ENCODE peak calls at places on chromosomes 4 and X, in six cellular contexts. One of them, this sample, is unnamed.

GRCh38 chr4:185473247-185473646 is 1.7 kb upstream of the CCDC110 start:
- DNase-seq in stimulated activated CD4-positive, alpha-beta T cell treated with anti-CD3 and anti-CD28 coated beads, Interleukin-2, amount 100 ng/mL, for 48 hours: no peak
- DNase-seq in NCI-H146: no peak
- DNase-seq in T-helper 2 cell: no peak
- DNase-seq in SK-N-SH: no peak
- DNase-seq in adipocyte: no peak
- DNase-seq in this sample: no peak

GRCh38 chr4:157739237-157739636 is 433.6 kb downstream of the GASK1B start:
- DNase-seq in stimulated activated CD4-positive, alpha-beta T cell treated with anti-CD3 and anti-CD28 coated beads, Interleukin-2, amount 100 ng/mL, for 48 hours: no peak
- DNase-seq in NCI-H146: no peak
- DNase-seq in T-helper 2 cell: no peak
- DNase-seq in SK-N-SH: no peak
- DNase-seq in adipocyte: peak; percentile 11
- DNase-seq in this sample: no peak

GRCh38 chrX:114581528-114582263 is 2.2 kb upstream of the HTR2C start:
- DNase-seq in stimulated activated CD4-positive, alpha-beta T cell treated with anti-CD3 and anti-CD28 coated beads, Interleukin-2, amount 100 ng/mL, for 48 hours: no peak
- DNase-seq in NCI-H146: no peak
- DNase-seq in T-helper 2 cell: no peak
- DNase-seq in SK-N-SH: peak; percentile 30
- DNase-seq in adipocyte: no peak
- DNase-seq in this sample: no peak

GRCh38 chr4:90211174-90211573 is 84.0 kb downstream of the CCSER1 start:
- DNase-seq in stimulated activated CD4-positive, alpha-beta T cell treated with anti-CD3 and anti-CD28 coated beads, Interleukin-2, amount 100 ng/mL, for 48 hours: no peak
- DNase-seq in NCI-H146: no peak
- DNase-seq in T-helper 2 cell: no peak
- DNase-seq in SK-N-SH: no peak
- DNase-seq in adipocyte: no peak
- DNase-seq in this sample: no peak

GRCh38 chrX:95156566-95156965 is 1482.6 kb downstream of the FAM133A start:
- DNase-seq in stimulated activated CD4-positive, alpha-beta T cell treated with anti-CD3 and anti-CD28 coated beads, Interleukin-2, amount 100 ng/mL, for 48 hours: no peak
- DNase-seq in NCI-H146: no peak
- DNase-seq in T-helper 2 cell: no peak
- DNase-seq in SK-N-SH: no peak
- DNase-seq in adipocyte: no peak
- DNase-seq in this sample: no peak

GRCh38 chrX:137166591-137166990 is 132.8 kb upstream of the GPR101 start:
- DNase-seq in stimulated activated CD4-positive, alpha-beta T cell treated with anti-CD3 and anti-CD28 coated beads, Interleukin-2, amount 100 ng/mL, for 48 hours: no peak
- DNase-seq in NCI-H146: peak; percentile 42
- DNase-seq in T-helper 2 cell: no peak
- DNase-seq in SK-N-SH: peak; percentile 8
- DNase-seq in adipocyte: no peak
- DNase-seq in this sample: peak; percentile 42

GRCh38 chr4:47531241-47531953 is 46.3 kb downstream of the ATP10D start:
- DNase-seq in stimulated activated CD4-positive, alpha-beta T cell treated with anti-CD3 and anti-CD28 coated beads, Interleukin-2, amount 100 ng/mL, for 48 hours: peak; percentile 9
- DNase-seq in NCI-H146: no peak
- DNase-seq in T-helper 2 cell: no peak
- DNase-seq in SK-N-SH: no peak
- DNase-seq in adipocyte: peak; percentile 59
- DNase-seq in this sample: peak; percentile 29

GRCh38 chr4:103443324-103443723 is 245.2 kb upstream of the CENPE start:
- DNase-seq in stimulated activated CD4-positive, alpha-beta T cell treated with anti-CD3 and anti-CD28 coated beads, Interleukin-2, amount 100 ng/mL, for 48 hours: no peak
- DNase-seq in NCI-H146: no peak
- DNase-seq in T-helper 2 cell: no peak
- DNase-seq in SK-N-SH: no peak
- DNase-seq in adipocyte: peak; percentile 3
- DNase-seq in this sample: no peak

GRCh38 chrX:42519666-42520231 is 258.2 kb downstream of the PPP1R2C start:
- DNase-seq in stimulated activated CD4-positive, alpha-beta T cell treated with anti-CD3 and anti-CD28 coated beads, Interleukin-2, amount 100 ng/mL, for 48 hours: no peak
- DNase-seq in NCI-H146: no peak
- DNase-seq in T-helper 2 cell: no peak
- DNase-seq in SK-N-SH: no peak
- DNase-seq in adipocyte: peak; percentile 62
- DNase-seq in this sample: no peak

GRCh38 chr4:85761803-85762202 is 286.9 kb downstream of the ARHGAP24 start:
- DNase-seq in stimulated activated CD4-positive, alpha-beta T cell treated with anti-CD3 and anti-CD28 coated beads, Interleukin-2, amount 100 ng/mL, for 48 hours: no peak
- DNase-seq in NCI-H146: no peak
- DNase-seq in T-helper 2 cell: no peak
- DNase-seq in SK-N-SH: no peak
- DNase-seq in adipocyte: no peak
- DNase-seq in this sample: peak; percentile 46

GRCh38 chr4:25377572-25377882 is 464 bp downstream of the ANAPC4 start:
- DNase-seq in stimulated activated CD4-positive, alpha-beta T cell treated with anti-CD3 and anti-CD28 coated beads, Interleukin-2, amount 100 ng/mL, for 48 hours: no peak
- DNase-seq in NCI-H146: no peak
- DNase-seq in T-helper 2 cell: no peak
- DNase-seq in SK-N-SH: no peak
- DNase-seq in adipocyte: peak; percentile 18
- DNase-seq in this sample: no peak

GRCh38 chr4:146381263-146381872 is 140.4 kb downstream of the SLC10A7 start:
- DNase-seq in stimulated activated CD4-positive, alpha-beta T cell treated with anti-CD3 and anti-CD28 coated beads, Interleukin-2, amount 100 ng/mL, for 48 hours: no peak
- DNase-seq in NCI-H146: no peak
- DNase-seq in T-helper 2 cell: no peak
- DNase-seq in SK-N-SH: peak; percentile 0
- DNase-seq in adipocyte: no peak
- DNase-seq in this sample: no peak

GRCh38 chr4:1250921-1251772 is 2.2 kb upstream of the CTBP1 start:
- DNase-seq in stimulated activated CD4-positive, alpha-beta T cell treated with anti-CD3 and anti-CD28 coated beads, Interleukin-2, amount 100 ng/mL, for 48 hours: no peak
- DNase-seq in NCI-H146: no peak
- DNase-seq in T-helper 2 cell: no peak
- DNase-seq in SK-N-SH: no peak
- DNase-seq in adipocyte: no peak
- DNase-seq in this sample: no peak

GRCh38 chr4:16066586-16067128 is 17.2 kb downstream of the PROM1 start:
- DNase-seq in stimulated activated CD4-positive, alpha-beta T cell treated with anti-CD3 and anti-CD28 coated beads, Interleukin-2, amount 100 ng/mL, for 48 hours: no peak
- DNase-seq in NCI-H146: peak; percentile 86
- DNase-seq in T-helper 2 cell: no peak
- DNase-seq in SK-N-SH: no peak
- DNase-seq in adipocyte: no peak
- DNase-seq in this sample: no peak

GRCh38 chrX:151178746-151179145 is 2.4 kb downstream of the GPR50 start:
- DNase-seq in stimulated activated CD4-positive, alpha-beta T cell treated with anti-CD3 and anti-CD28 coated beads, Interleukin-2, amount 100 ng/mL, for 48 hours: no peak
- DNase-seq in NCI-H146: no peak
- DNase-seq in T-helper 2 cell: no peak
- DNase-seq in SK-N-SH: no peak
- DNase-seq in adipocyte: no peak
- DNase-seq in this sample: no peak

GRCh38 chr4:4415806-4416805 is 29.2 kb downstream of the NSG1 start:
- DNase-seq in stimulated activated CD4-positive, alpha-beta T cell treated with anti-CD3 and anti-CD28 coated beads, Interleukin-2, amount 100 ng/mL, for 48 hours: no peak
- DNase-seq in NCI-H146: no peak
- DNase-seq in T-helper 2 cell: no peak
- DNase-seq in SK-N-SH: no peak
- DNase-seq in adipocyte: no peak
- DNase-seq in this sample: no peak

GRCh38 chr4:184845367-184846011 is 19.7 kb upstream of the ACSL1 start:
- DNase-seq in stimulated activated CD4-positive, alpha-beta T cell treated with anti-CD3 and anti-CD28 coated beads, Interleukin-2, amount 100 ng/mL, for 48 hours: no peak
- DNase-seq in NCI-H146: no peak
- DNase-seq in T-helper 2 cell: no peak
- DNase-seq in SK-N-SH: no peak
- DNase-seq in adipocyte: peak; percentile 57
- DNase-seq in this sample: no peak

GRCh38 chr4:8019396-8020365 is 80.0 kb upstream of the AFAP1 start:
- DNase-seq in stimulated activated CD4-positive, alpha-beta T cell treated with anti-CD3 and anti-CD28 coated beads, Interleukin-2, amount 100 ng/mL, for 48 hours: no peak
- DNase-seq in NCI-H146: no peak
- DNase-seq in T-helper 2 cell: no peak
- DNase-seq in SK-N-SH: peak; percentile 64
- DNase-seq in adipocyte: no peak
- DNase-seq in this sample: peak; percentile 54

GRCh38 chr4:57462843-57463242 is 352.7 kb upstream of the IGFBP7 start:
- DNase-seq in stimulated activated CD4-positive, alpha-beta T cell treated with anti-CD3 and anti-CD28 coated beads, Interleukin-2, amount 100 ng/mL, for 48 hours: no peak
- DNase-seq in NCI-H146: no peak
- DNase-seq in T-helper 2 cell: no peak
- DNase-seq in SK-N-SH: no peak
- DNase-seq in adipocyte: no peak
- DNase-seq in this sample: no peak

GRCh38 chr4:9925750-9926439 is 95.4 kb downstream of the SLC2A9 start:
- DNase-seq in stimulated activated CD4-positive, alpha-beta T cell treated with anti-CD3 and anti-CD28 coated beads, Interleukin-2, amount 100 ng/mL, for 48 hours: no peak
- DNase-seq in NCI-H146: peak; percentile 97
- DNase-seq in T-helper 2 cell: no peak
- DNase-seq in SK-N-SH: no peak
- DNase-seq in adipocyte: no peak
- DNase-seq in this sample: no peak

GRCh38 chr4:139887378-139887801 is 221.8 kb downstream of the MGST2 start:
- DNase-seq in stimulated activated CD4-positive, alpha-beta T cell treated with anti-CD3 and anti-CD28 coated beads, Interleukin-2, amount 100 ng/mL, for 48 hours: no peak
- DNase-seq in NCI-H146: no peak
- DNase-seq in T-helper 2 cell: no peak
- DNase-seq in SK-N-SH: no peak
- DNase-seq in adipocyte: peak; percentile 48
- DNase-seq in this sample: no peak

GRCh38 chrX:84363054-84363453 is 139.2 kb downstream of the HDX start:
- DNase-seq in stimulated activated CD4-positive, alpha-beta T cell treated with anti-CD3 and anti-CD28 coated beads, Interleukin-2, amount 100 ng/mL, for 48 hours: no peak
- DNase-seq in NCI-H146: no peak
- DNase-seq in T-helper 2 cell: no peak
- DNase-seq in SK-N-SH: no peak
- DNase-seq in adipocyte: peak; percentile 17
- DNase-seq in this sample: no peak

GRCh38 chrX:82934980-82935379 is 573.1 kb upstream of the POU3F4 start:
- DNase-seq in stimulated activated CD4-positive, alpha-beta T cell treated with anti-CD3 and anti-CD28 coated beads, Interleukin-2, amount 100 ng/mL, for 48 hours: no peak
- DNase-seq in NCI-H146: no peak
- DNase-seq in T-helper 2 cell: no peak
- DNase-seq in SK-N-SH: no peak
- DNase-seq in adipocyte: no peak
- DNase-seq in this sample: no peak

GRCh38 chr4:48041535-48042137 is 25.1 kb downstream of the NIPAL1 start:
- DNase-seq in stimulated activated CD4-positive, alpha-beta T cell treated with anti-CD3 and anti-CD28 coated beads, Interleukin-2, amount 100 ng/mL, for 48 hours: no peak
- DNase-seq in NCI-H146: no peak
- DNase-seq in T-helper 2 cell: peak; percentile 9
- DNase-seq in SK-N-SH: no peak
- DNase-seq in adipocyte: no peak
- DNase-seq in this sample: no peak

GRCh38 chrX:52988985-52989917 is 30.9 kb upstream of the FAM156A start:
- DNase-seq in stimulated activated CD4-positive, alpha-beta T cell treated with anti-CD3 and anti-CD28 coated beads, Interleukin-2, amount 100 ng/mL, for 48 hours: no peak
- DNase-seq in NCI-H146: no peak
- DNase-seq in T-helper 2 cell: no peak
- DNase-seq in SK-N-SH: no peak
- DNase-seq in adipocyte: no peak
- DNase-seq in this sample: no peak

GRCh38 chrX:30627818-30628652 is 25.2 kb upstream of the GK start:
- DNase-seq in stimulated activated CD4-positive, alpha-beta T cell treated with anti-CD3 and anti-CD28 coated beads, Interleukin-2, amount 100 ng/mL, for 48 hours: no peak
- DNase-seq in NCI-H146: no peak
- DNase-seq in T-helper 2 cell: no peak
- DNase-seq in SK-N-SH: no peak
- DNase-seq in adipocyte: no peak
- DNase-seq in this sample: no peak

GRCh38 chr4:54227261-54228063 is 1.6 kb upstream of the PDGFRA start:
- DNase-seq in stimulated activated CD4-positive, alpha-beta T cell treated with anti-CD3 and anti-CD28 coated beads, Interleukin-2, amount 100 ng/mL, for 48 hours: no peak
- DNase-seq in NCI-H146: no peak
- DNase-seq in T-helper 2 cell: no peak
- DNase-seq in SK-N-SH: peak; percentile 77
- DNase-seq in adipocyte: peak; percentile 80
- DNase-seq in this sample: no peak

GRCh38 chr4:123121241-123121907 is 199.0 kb upstream of the NUDT6 start:
- DNase-seq in stimulated activated CD4-positive, alpha-beta T cell treated with anti-CD3 and anti-CD28 coated beads, Interleukin-2, amount 100 ng/mL, for 48 hours: no peak
- DNase-seq in NCI-H146: no peak
- DNase-seq in T-helper 2 cell: no peak
- DNase-seq in SK-N-SH: no peak
- DNase-seq in adipocyte: peak; percentile 29
- DNase-seq in this sample: no peak

GRCh38 chr4:40241026-40241425 is 44.2 kb downstream of the RHOH start:
- DNase-seq in stimulated activated CD4-positive, alpha-beta T cell treated with anti-CD3 and anti-CD28 coated beads, Interleukin-2, amount 100 ng/mL, for 48 hours: no peak
- DNase-seq in NCI-H146: no peak
- DNase-seq in T-helper 2 cell: no peak
- DNase-seq in SK-N-SH: no peak
- DNase-seq in adipocyte: no peak
- DNase-seq in this sample: no peak